ENCODE peak calls at places on chromosomes 13 and 19, in four cellular contexts. K is psoas muscle, R is tibial artery, Q is ovary. I is an unnamed sample.
A peak's percentile ranks its signal among the peaks of the same experiment; 100 is the strongest.

GRCh38 chr19:34220472-34221063 is 33.8 kb upstream of the GARRE1 start:
- DNase-seq in R (peak; percentile 75), K (no peak), Q (peak; percentile 45), I (peak; percentile 69)

GRCh38 chr13:84940801-84941200 is 858.4 kb downstream of the SLITRK6 start:
- DNase-seq in K (no peak), R (no peak), Q (no peak), I (no peak)

GRCh38 chr13:98556968-98557591 is 19.8 kb downstream of the STK24 start:
- DNase-seq in K (no peak), R (no peak), Q (no peak), I (no peak)

GRCh38 chr13:25196971-25197370 is 24.9 kb upstream of the AMER2 start:
- DNase-seq in R (no peak), K (no peak), Q (no peak), I (no peak)

GRCh38 chr19:18086590-18087138 is at the start of gene IL12RB1:
- DNase-seq in Q (no peak), R (no peak), K (no peak), I (no peak)

GRCh38 chr19:17097593-17098126 is 22.1 kb downstream of the MYO9B start:
- DNase-seq in Q (no peak), K (no peak), R (no peak), I (peak; percentile 36)

GRCh38 chr13:107867701-107868661 is 347.4 kb downstream of the LIG4 start:
- DNase-seq in Q (peak; percentile 23), K (no peak), R (no peak), I (peak; percentile 66)

GRCh38 chr13:78045916-78046315 is 127.3 kb upstream of the EDNRB start:
- DNase-seq in K (no peak), Q (no peak), R (no peak), I (no peak)

GRCh38 chr13:33644607-33645543 is 173.1 kb upstream of the RFC3 start:
- DNase-seq in R (peak; percentile 38), Q (no peak), K (no peak), I (no peak)

GRCh38 chr13:97975851-97976550 is 22.5 kb downstream of the IPO5 start:
- DNase-seq in R (peak; percentile 85), Q (peak; percentile 93), K (no peak), I (peak; percentile 89)

GRCh38 chr13:33053397-33054066 is 37.3 kb downstream of the KL start:
- DNase-seq in K (no peak), Q (no peak), R (no peak), I (no peak)

GRCh38 chr13:38824342-38824741 is 137.5 kb downstream of the FREM2 start:
- DNase-seq in Q (no peak), K (no peak), R (no peak), I (no peak)

GRCh38 chr19:47296036-47296435 is 13.6 kb upstream of the C5AR1 start:
- DNase-seq in R (peak; percentile 81), Q (peak; percentile 72), K (peak; percentile 66), I (peak; percentile 57)

GRCh38 chr13:42078113-42078769 is 29.8 kb downstream of the DGKH start:
- DNase-seq in R (no peak), K (no peak), Q (no peak), I (no peak)

GRCh38 chr13:60094385-60095088 is 69.2 kb downstream of the DIAPH3 start:
- DNase-seq in Q (no peak), R (no peak), K (no peak), I (no peak)

GRCh38 chr19:58154287-58154678 is 3.7 kb upstream of the ZNF329 start:
- DNase-seq in R (peak; percentile 22), K (peak; percentile 57), Q (peak; percentile 53), I (no peak)

GRCh38 chr13:108176685-108177274 is 38.6 kb downstream of the LIG4 start:
- DNase-seq in K (no peak), Q (no peak), R (no peak), I (peak; percentile 95)

GRCh38 chr13:108342369-108343289 is 73.1 kb downstream of the TNFSF13B start:
- DNase-seq in K (no peak), R (no peak), Q (no peak), I (no peak)

GRCh38 chr19:37389234-37389633 is 18.3 kb downstream of the ZNF527 start:
- DNase-seq in R (no peak), Q (no peak), K (no peak), I (no peak)

GRCh38 chr13:40485611-40486517 is 180.6 kb downstream of the FOXO1 start:
- DNase-seq in Q (no peak), K (no peak), R (no peak), I (no peak)

GRCh38 chr19:51000981-51001380 is 423 bp downstream of the KLK8 start:
- DNase-seq in Q (no peak), K (no peak), R (no peak), I (no peak)

GRCh38 chr13:55062662-55063061 is 2034.0 kb downstream of the OLFM4 start:
- DNase-seq in R (no peak), K (no peak), Q (no peak), I (no peak)

GRCh38 chr19:29714953-29715694 is at the start of gene C19orf12:
- DNase-seq in K (peak; percentile 81), Q (peak; percentile 78), R (no peak), I (peak; percentile 49)

GRCh38 chr13:28528388-28528787 is 33.5 kb upstream of the FLT1 start:
- DNase-seq in Q (no peak), K (no peak), R (no peak), I (no peak)

GRCh38 chr13:28527629-28528028 is 32.7 kb upstream of the FLT1 start:
- DNase-seq in K (peak; percentile 47), Q (no peak), R (peak; percentile 38), I (no peak)

GRCh38 chr13:28529836-28530235 is 34.9 kb upstream of the FLT1 start:
- DNase-seq in K (no peak), R (no peak), Q (no peak), I (no peak)

GRCh38 chr13:28528848-28529247 is 33.9 kb upstream of the FLT1 start:
- DNase-seq in Q (no peak), K (no peak), R (no peak), I (no peak)

DNA sequence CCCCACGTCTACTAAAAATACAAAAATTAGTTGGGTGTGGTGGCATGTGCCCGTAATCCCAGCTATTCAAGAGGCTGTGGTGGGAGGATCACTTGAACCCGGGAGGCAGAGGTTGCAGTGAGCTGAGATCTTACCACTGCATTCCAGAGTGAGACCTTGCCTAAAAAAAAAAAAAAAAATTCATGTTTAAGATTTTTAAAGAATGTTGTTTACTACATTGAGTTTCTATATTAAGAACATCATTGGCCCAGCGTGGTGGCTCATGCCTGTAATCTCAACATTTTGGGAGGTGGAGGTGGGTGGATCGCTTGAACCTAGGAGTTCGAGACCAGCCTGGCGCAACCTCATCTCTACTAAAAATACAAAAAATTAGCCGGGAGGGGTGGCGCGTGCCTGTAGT is 31.9 kb upstream of the FLT1 start:
- DNase-seq in K (no peak), R (no peak), Q (no peak), I (no peak)
- H3K4me1 ChIP-seq in K (no peaks in the 10 kb centered on the region), R (peaks cover 6% of the 10 kb centered on the region), Q (peaks cover 3% of the 10 kb centered on the region), I (peaks cover 15% of the 10 kb centered on the region)

GRCh38 chr19:35987571-35987896 is 7.5 kb upstream of the SDHAF1 start:
- DNase-seq in Q (no peak), R (no peak), K (no peak), I (no peak)
- H3K4me3 ChIP-seq in Q (no peak overlapping the region), R (no peak overlapping the region), K (peak overlapping the region; percentile 38), I (no peak overlapping the region)

GRCh38 chr19:45505151-45505995 is 1.9 kb upstream of the VASP start:
- DNase-seq in R (no peak), Q (no peak), K (no peak), I (no peak)
- H3K4me1 ChIP-seq in R (peaks cover 4% of the 10 kb centered on the region), Q (peaks cover 9% of the 10 kb centered on the region), K (no peaks in the 10 kb centered on the region), I (peaks cover 21% of the 10 kb centered on the region)

DNA sequence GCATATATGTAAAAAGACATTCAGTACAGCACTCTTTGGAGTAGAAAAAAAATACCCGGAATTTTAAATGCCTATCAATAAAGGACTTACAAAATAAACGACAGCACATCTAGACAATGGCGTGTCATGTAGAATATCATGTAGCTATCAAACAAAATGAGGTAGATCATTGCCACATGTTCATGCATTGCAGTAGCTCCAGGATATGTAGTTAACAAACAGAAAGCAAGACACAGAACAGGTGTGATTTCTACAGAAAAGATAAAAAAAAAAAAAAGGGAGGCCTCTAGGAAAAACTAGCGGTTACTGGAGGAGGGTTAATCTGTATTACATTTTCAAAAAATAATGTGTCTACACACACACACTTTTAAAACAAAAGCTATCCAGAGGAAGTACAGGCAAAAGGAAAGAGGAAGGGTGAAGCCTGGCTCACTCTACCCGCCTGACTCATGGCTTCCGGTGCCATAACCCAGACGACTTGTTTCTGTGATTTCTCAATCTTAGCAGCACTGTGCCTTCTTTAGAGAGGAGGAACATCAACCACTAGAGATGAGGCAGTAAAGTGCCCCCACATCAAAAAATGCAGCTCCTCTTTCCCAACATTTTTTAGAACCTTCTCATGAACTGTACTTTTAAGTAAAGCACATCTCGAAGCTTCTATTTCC is 6.9 kb downstream of the KCTD12 start:
- DNase-seq in K (peak; percentile 77), Q (peak; percentile 27), R (peak; percentile 84), I (no peak)
- H3K4me3 ChIP-seq in K (peak overlapping the region; percentile 20), Q (no peak overlapping the region), R (no peak overlapping the region), I (no peak overlapping the region)

GRCh38 chr13:75330770-75331169 is 151.2 kb downstream of the TBC1D4 start:
- DNase-seq in R (no peak), K (no peak), Q (no peak), I (no peak)
- H3K4me1 ChIP-seq in R (no peaks in the 10 kb centered on the region), K (peaks cover 50% of the 10 kb centered on the region), Q (peaks cover 4% of the 10 kb centered on the region), I (no peaks in the 10 kb centered on the region)

GRCh38 chr13:49304763-49305695 is 57.3 kb downstream of the CDADC1 start:
- DNase-seq in R (no peak), K (no peak), Q (no peak), I (no peak)

GRCh38 chr13:49305824-49306425 is 58.2 kb downstream of the CDADC1 start:
- DNase-seq in K (peak; percentile 78), Q (no peak), R (no peak), I (no peak)

GRCh38 chr13:49303533-49304252 is 56.0 kb downstream of the CDADC1 start:
- DNase-seq in R (peak; percentile 32), K (no peak), Q (no peak), I (no peak)

GRCh38 chr13:49302817-49303216 is 55.1 kb downstream of the CDADC1 start:
- DNase-seq in Q (no peak), R (no peak), K (no peak), I (no peak)

DNA sequence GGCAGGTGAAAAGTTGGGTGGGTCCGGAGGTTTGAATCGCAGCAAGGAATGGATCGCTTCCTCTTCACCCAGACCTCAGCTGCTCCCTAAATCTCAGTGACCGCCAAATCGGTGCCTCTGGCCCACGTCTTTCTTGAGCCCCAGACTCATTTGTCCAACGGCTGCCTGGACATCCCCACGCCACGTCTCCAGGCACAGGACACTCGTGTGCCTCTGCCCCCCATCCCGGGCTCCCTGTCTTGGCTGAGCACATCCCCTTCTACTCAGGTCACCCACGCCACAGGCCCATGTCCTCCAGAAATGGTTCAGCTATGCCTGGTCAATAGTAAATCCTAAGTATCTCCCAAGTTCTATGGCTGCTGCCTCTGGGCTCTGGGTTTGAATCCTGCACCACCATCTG is 56.6 kb downstream of the CDADC1 start:
- DNase-seq in R (no peak), K (no peak), Q (no peak), I (no peak)
- H3K4me3 ChIP-seq in R (no peak overlapping the region), K (no peak overlapping the region), Q (no peak overlapping the region), I (no peak overlapping the region)

I was measured in SJSA1.